ENCODE peak calls at places on chromosome 19, in six cellular contexts. B is body of pancreas, W is breast epithelium, M is DND-41, G is GM23338, Q is thoracic aorta. H is an unnamed sample. For H3K4me1, the result is how much of the 10 kb centered on the place peaks cover.

GRCh38 chr19:43619262-43620060 is at the start of gene ZNF428:
- DNase-seq in G (peak), B (peak), M (peak), Q (peak), W (peak), H (peak)

GRCh38 chr19:35879770-35880317 is 11.5 kb downstream of the APLP1 start:
- DNase-seq in G (peak), B (peak), W (peak), M (peak), Q (peak), H (peak)

GRCh38 chr19:29795461-29795860 is 16.3 kb upstream of the CCNE1 start:
- DNase-seq in B (no peak), M (no peak), W (no peak), G (no peak), Q (no peak), H (no peak)

GRCh38 chr19:8831832-8832131 is 322 bp downstream of the ZNF558 start:
- DNase-seq in G (peak), Q (no peak), M (no peak), B (no peak), W (no peak), H (no peak)

GRCh38 chr19:1082165-1082927 is 12.8 kb downstream of the POLR2E start:
- DNase-seq in B (peak), M (peak), Q (no peak), G (peak), W (peak), H (peak)

GRCh38 chr19:2415281-2415972 is 12.0 kb downstream of the TIMM13 start:
- DNase-seq in G (peak), M (no peak), W (no peak), Q (no peak), B (no peak), H (no peak)

GRCh38 chr19:15297416-15298224 is 34.7 kb downstream of the BRD4 start:
- DNase-seq in Q (no peak), B (peak), M (peak), W (no peak), G (peak), H (no peak)

GRCh38 chr19:55781112-55781511 is 12.2 kb downstream of the RFPL4AL1 start:
- DNase-seq in W (no peak), Q (no peak), B (no peak), G (no peak), M (no peak), H (no peak)

GRCh38 chr19:18291590-18292459 is 10.4 kb upstream of the JUND start:
- DNase-seq in W (peak), G (peak), Q (peak), M (peak), B (peak), H (peak)

GRCh38 chr19:918481-919156 is 1.5 kb downstream of the KISS1R start:
- DNase-seq in M (no peak), G (peak), W (no peak), B (no peak), Q (no peak), H (no peak)

GRCh38 chr19:28542394-28543243 is 670.3 kb downstream of the UQCRFS1 start:
- DNase-seq in G (no peak), B (no peak), W (no peak), Q (no peak), M (no peak), H (no peak)

GRCh38 chr19:324716-325115 is 19.9 kb downstream of the MIER2 start:
- DNase-seq in G (no peak), B (no peak), Q (no peak), M (no peak), W (no peak), H (no peak)

GRCh38 chr19:39405261-39405912 is 1.3 kb upstream of the ZFP36 start:
- DNase-seq in Q (no peak), W (no peak), M (no peak), G (no peak), B (no peak), H (no peak)

GRCh38 chr19:1026189-1027019 is at the start of gene CNN2:
- DNase-seq in M (peak), B (peak), W (peak), Q (no peak), G (peak), H (peak)

GRCh38 chr19:10565028-10565566 is 713 bp downstream of the KRI1 start:
- DNase-seq in Q (no peak), B (peak), M (peak), W (peak), G (peak), H (peak)

GRCh38 chr19:51507209-51507608 is 5.6 kb upstream of the SIGLEC12 start:
- DNase-seq in M (no peak), B (no peak), W (no peak), Q (no peak), G (no peak), H (no peak)

GRCh38 chr19:7533925-7534480 is 1.5 kb upstream of the PNPLA6 start:
- DNase-seq in Q (peak), W (peak), B (peak), M (peak), G (peak), H (peak)

GRCh38 chr19:31983647-31984046 is 361.8 kb upstream of the ZNF507 start:
- DNase-seq in B (no peak), M (no peak), G (no peak), W (no peak), Q (no peak), H (no peak)

GRCh38 chr19:10984166-10984735 is 23.4 kb downstream of the SMARCA4 start:
- DNase-seq in G (no peak), W (no peak), B (no peak), Q (no peak), M (no peak), H (no peak)

GRCh38 chr19:55069859-55070225 is 5.8 kb upstream of the EPS8L1 start:
- DNase-seq in W (no peak), G (no peak), M (no peak), Q (no peak), B (no peak), H (no peak)

GRCh38 chr19:485583-486236 is 10.6 kb upstream of the MADCAM1 start:
- DNase-seq in W (peak), G (no peak), B (peak), Q (no peak), M (no peak), H (no peak)

GRCh38 chr19:37513397-37513796 is 6.7 kb downstream of the ZNF793 start:
- DNase-seq in G (no peak), B (no peak), W (no peak), Q (no peak), M (peak), H (no peak)

GRCh38 chr19:5976768-5977167 is 1.2 kb downstream of the RANBP3 start:
- DNase-seq in Q (no peak), M (no peak), W (no peak), B (no peak), G (no peak), H (no peak)

GRCh38 chr19:5978606-5979552 is 939 bp upstream of the RANBP3 start:
- DNase-seq in B (no peak), W (no peak), Q (no peak), M (peak), G (no peak), H (no peak)

GRCh38 chr19:5975388-5975728 is 2.6 kb downstream of the RANBP3 start:
- DNase-seq in B (no peak), M (no peak), G (no peak), Q (no peak), W (no peak), H (no peak)

GRCh38 chr19:5977785-5978605 is at the start of gene RANBP3:
- DNase-seq in W (peak), G (peak), Q (peak), B (peak), M (peak), H (peak)

DNA sequence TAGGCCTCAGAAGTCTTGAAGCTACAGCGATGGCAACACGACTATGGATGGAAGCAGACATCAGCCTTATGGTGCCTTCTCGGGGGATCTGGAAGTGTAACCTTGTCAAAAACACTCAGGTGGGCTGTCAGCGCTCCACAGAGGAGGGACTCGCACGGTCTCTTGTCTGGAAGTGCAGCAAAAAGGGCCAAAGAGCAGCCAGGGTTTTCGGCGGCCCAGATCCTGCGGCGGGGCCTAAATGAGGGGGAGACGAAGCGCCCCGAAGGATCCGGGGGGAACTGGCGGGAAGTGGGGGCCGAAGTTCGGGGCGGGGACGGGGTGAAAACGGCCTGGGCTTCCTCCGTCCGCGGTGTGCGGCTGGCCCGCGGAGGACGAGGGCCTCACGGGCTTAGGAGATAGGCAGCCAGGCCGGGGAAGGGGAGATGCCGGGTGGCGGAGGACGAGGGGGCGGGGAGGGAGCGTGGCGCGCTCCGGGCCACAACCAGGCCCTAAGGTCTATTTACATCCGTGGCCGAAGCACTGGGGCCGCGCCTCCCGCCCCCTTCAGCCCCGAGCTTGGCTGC is 637 bp downstream of the RANBP3 start:
- DNase-seq in Q (no peak), G (no peak), W (no peak), B (no peak), M (no peak), H (no peak)
- H3K4me1 ChIP-seq in Q (under half), G (under half), W (under half), B (half or more), M (half or more), H (half or more)

DNA sequence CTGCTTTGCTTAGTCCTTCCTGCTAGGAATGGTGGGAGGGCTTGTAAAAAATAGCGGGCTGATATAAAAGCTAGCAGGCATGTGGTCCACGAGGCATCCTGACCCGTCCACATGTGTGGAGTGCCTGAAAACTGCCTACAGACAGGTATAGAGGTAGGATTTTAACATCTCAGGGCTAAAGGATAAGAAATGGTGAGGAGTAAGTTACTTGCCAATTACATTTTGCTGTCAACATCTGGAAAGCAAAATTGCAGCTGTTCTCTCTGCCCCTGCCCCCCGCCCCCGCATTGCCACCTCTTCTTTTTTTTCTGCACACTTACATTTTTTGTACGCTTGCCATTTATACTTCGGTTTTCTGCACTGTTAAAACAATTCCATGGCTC is 21.0 kb downstream of the NFIX start:
- DNase-seq in G (no peak), B (no peak), Q (no peak), M (no peak), W (no peak), H (no peak)
- H3K27ac ChIP-seq in G (no peak), B (no peak), Q (peak), M (no peak), W (peak), H (no peak)

DNA sequence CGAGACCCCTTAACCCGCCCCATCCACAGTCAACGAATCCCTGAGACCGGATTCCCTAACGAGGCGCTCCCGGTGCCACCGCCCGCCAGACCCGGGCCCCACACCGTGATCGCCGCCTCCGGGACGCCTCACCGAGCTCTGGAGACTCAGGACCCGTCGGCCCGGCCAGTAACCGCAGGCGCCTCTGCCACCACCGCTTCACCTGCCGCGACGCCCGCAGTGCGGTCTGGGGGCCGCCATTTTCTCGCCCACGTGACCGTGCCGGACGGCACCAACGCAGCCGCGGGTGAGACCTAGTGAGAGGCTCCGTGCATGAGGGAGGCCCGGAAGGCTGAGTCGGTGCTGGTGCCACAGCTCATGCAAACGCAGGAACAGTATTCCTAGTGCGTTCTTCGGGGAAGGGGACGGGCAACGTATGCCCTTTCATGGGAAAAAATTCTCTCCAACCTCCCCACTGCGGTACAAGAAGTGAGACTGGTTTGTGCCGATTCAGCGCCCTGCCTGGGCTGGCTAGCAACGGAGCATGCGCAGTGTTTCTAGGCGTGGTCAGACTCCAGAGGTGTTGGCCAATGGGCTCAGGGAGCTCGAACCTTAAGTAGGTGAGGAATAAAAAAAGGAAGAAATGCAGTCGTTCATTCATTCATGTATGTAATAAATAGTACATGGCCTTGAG is at the start of gene DOHH:
- DNase-seq in G (peak), Q (peak), W (peak), M (peak), B (peak), H (peak)
- H3K4me3 ChIP-seq in G (peak), Q (peak), W (peak), M (peak), B (peak), H (peak)

GRCh38 chr19:40419066-40419612 is 6.0 kb upstream of the PRX start:
- DNase-seq in B (no peak), Q (no peak), W (no peak), G (no peak), M (no peak), H (no peak)

GRCh38 chr19:40419780-40420179 is 6.0 kb downstream of the SERTAD1 start:
- DNase-seq in Q (no peak), W (no peak), M (no peak), G (no peak), B (no peak), H (no peak)

GRCh38 chr19:40416918-40417713 is 3.9 kb upstream of the PRX start:
- DNase-seq in M (no peak), W (peak), G (no peak), B (no peak), Q (no peak), H (no peak)

GRCh38 chr19:40417714-40417996 is 4.5 kb upstream of the PRX start:
- DNase-seq in W (no peak), Q (no peak), B (no peak), M (no peak), G (no peak), H (no peak)

DNA sequence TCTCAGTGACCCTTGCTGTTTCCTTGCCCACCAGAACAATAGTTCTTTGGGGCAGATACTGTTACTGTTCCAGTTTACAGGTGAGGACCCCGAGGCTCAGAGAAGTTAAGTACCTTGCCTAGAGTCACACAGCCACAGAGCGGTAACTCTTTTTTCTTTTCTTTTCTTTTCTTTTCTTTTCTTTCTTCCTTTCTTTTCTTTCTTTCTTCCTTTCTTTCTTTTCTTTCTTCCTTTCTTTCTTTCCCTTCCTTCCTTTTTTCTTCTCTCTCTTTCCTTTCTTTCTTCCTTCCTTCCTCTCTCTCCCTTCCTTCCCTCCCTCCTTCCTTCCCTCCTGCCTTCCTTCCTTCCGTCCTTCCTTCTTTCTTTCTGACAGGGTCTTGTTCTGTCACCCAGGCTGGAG is 4.9 kb upstream of the PRX start:
- DNase-seq in B (no peak), Q (no peak), W (no peak), M (no peak), G (no peak), H (no peak)
- H3K4me1 ChIP-seq in B (under half), Q (under half), W (under half), M (under half), G (under half), H (under half)

DNA sequence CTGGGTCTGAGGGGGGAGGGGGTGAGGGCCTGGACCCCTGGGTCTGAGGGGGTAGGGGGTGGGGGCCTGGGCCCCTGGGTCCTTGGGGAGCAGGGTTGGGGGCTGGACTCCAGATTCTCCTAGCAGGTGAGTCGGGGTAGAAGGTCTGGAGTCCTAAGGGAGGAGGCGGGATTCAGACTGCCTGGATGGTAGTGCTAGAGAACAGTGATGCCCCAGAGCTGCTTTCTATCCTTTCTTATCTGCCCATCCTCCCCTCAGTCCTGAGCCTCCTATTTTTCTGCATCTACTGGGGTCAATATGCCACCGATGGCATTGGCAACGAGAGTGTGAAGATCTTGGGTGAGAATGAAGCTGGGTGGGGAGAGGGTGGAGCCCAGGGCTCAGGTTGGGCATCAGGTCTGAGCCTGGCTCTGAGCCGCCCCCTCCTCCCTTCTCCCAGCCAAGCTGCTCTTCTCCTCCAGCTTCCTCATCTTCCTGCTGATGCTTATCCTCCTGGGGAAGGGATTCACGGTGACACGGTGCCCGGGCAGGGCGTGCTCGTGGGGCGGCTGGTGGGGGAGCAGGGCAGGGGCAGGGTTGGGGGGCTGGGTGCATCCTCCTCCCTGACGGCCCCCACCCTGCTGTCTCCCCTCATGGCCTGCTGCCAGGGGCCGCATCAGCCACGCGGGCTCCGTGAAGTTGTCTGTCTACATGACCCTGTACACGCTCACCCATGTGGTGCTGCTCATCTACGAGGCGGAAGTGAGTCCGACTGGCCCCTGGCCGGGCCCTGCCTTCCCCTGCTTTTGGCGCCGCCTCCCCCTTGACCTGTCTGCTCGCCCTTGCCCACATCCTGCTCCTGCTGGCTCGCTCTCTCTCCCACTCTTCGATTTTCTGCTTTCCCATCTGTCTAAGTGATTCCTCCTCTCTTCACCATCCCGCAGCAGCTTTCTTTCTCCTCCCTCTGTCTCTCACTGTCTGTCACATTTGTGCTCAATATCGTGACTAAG is 3.4 kb downstream of the TMEM145 start:
- DNase-seq in B (no peak), W (no peak), M (no peak), Q (no peak), G (no peak), H (no peak)
- H3K27ac ChIP-seq in B (no peak), W (no peak), M (no peak), Q (no peak), G (no peak), H (no peak)

DNA sequence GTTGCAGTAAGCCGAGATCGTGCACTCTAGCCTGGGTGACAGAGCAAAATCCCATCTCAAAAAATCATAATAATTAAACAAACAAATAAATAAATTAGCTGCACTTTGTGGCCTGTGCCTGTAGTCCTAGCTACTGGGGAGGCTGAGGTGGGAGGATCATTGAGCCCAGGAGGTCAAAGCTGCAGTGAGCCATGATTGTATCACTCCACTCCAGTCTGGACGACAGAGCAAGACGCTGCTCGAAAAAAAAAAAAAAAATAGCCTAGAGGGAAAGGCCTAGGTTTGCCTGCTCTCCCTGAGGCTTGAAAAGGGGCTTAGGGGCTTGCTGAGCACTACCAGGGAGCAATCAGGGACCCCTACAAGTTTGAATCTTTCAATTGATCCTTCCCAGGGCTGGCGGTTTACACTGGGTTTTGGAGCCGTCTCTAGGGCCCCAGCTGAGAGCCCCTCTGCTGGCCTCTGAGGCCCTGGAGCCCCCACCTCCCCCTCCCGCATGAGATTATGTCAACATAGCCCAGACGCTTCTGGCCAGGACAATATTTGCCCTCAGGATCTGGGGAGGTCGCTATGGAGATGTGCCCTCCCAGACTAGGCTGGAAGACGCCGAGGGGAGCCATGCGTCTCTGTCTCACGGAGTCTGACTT is 10.4 kb upstream of the GIPR start:
- DNase-seq in M (no peak), G (no peak), B (no peak), W (no peak), Q (no peak), H (no peak)
- H3K4me3 ChIP-seq in M (no peak), G (no peak), B (no peak), W (no peak), Q (no peak), H (no peak)

GRCh38 chr19:16590876-16591802 is 18.9 kb upstream of the SLC35E1 start:
- DNase-seq in Q (no peak), W (no peak), M (no peak), B (no peak), G (no peak), H (no peak)
- H3K4me1 ChIP-seq in Q (under half), W (under half), M (half or more), B (under half), G (under half), H (half or more)